ENCODE peak calls at places on chromosomes 16 and 17, in five cellular contexts. Q is NCI-H2029; C is thoracic aorta; I is activated naive CD8-positive, alpha-beta T cell treated with anti-CD3 and anti-CD28 coated beads, Interleukin-2, amount 50 U/mL, for 24 hours; M is midbrain. R is an unnamed sample.

GRCh38 chr17:43712397-43712796 is 46.2 kb downstream of the SOST start:
- DNase-seq in Q (no peak), C (no peak), I (no peak), M (no peak), R (no peak)

GRCh38 chr17:68184141-68184571 is 63.7 kb upstream of the AMZ2 start:
- DNase-seq in Q (no peak), C (no peak), I (no peak), M (no peak), R (no peak)

GRCh38 chr16:23424292-23424958 is 28.6 kb downstream of the COG7 start:
- DNase-seq in Q (peak), C (no peak), I (no peak), M (no peak), R (no peak)

GRCh38 chr17:50920891-50921595 is 54.9 kb upstream of the TOB1 start:
- DNase-seq in Q (no peak), C (no peak), I (no peak), M (no peak), R (no peak)

GRCh38 chr16:89156740-89157645 is 14.6 kb upstream of the CDH15 start:
- DNase-seq in Q (no peak), C (no peak), I (no peak), M (no peak), R (no peak)

GRCh38 chr17:20191066-20191465 is 181.9 kb downstream of the SPECC1 start:
- DNase-seq in Q (no peak), C (no peak), I (no peak), M (no peak), R (no peak)

GRCh38 chr17:68431661-68432071 is 25.6 kb downstream of the WIPI1 start:
- DNase-seq in Q (no peak), C (no peak), I (peak), M (no peak), R (no peak)

GRCh38 chr16:31143889-31144148 is 6.0 kb downstream of the PRSS36 start:
- DNase-seq in Q (no peak), C (no peak), I (no peak), M (no peak), R (no peak)

GRCh38 chr17:1634841-1635650 is 6.4 kb upstream of the SLC43A2 start:
- DNase-seq in Q (no peak), C (no peak), I (no peak), M (no peak), R (no peak)

GRCh38 chr17:38724337-38724988 is 5.7 kb upstream of the CISD3 start:
- DNase-seq in Q (peak), C (no peak), I (no peak), M (peak), R (no peak)

GRCh38 chr17:56451629-56452028 is 141.9 kb upstream of the NOG start:
- DNase-seq in Q (no peak), C (no peak), I (no peak), M (no peak), R (no peak)

GRCh38 chr16:5024632-5025031 is 9.1 kb downstream of the NAGPA start:
- DNase-seq in Q (peak), C (no peak), I (no peak), M (peak), R (no peak)

GRCh38 chr16:67198238-67198734 is 645 bp upstream of the ELMO3 start:
- DNase-seq in Q (peak), C (no peak), I (no peak), M (peak), R (no peak)

GRCh38 chr16:69741951-69742904 is 12.5 kb downstream of the NOB1 start:
- DNase-seq in Q (no peak), C (no peak), I (no peak), M (peak), R (no peak)